ENCODE peak calls at places on chromosome 15, in seven cellular contexts. A is kidney, W is suprapubic skin, D is cardiac fibroblast, V is AG09309, B is progenitor cell of endocrine pancreas, T is endothelial cell. G is an unnamed sample.
A peak's percentile ranks its signal among the peaks of the same experiment; 100 is the strongest.

GRCh38 chr15:97993310-97993738 is 32.8 kb downstream of the ARRDC4 start:
- DNase-seq in A (no peak), W (no peak), D (peak; percentile 2), V (no peak), B (no peak), T (no peak), G (no peak)

GRCh38 chr15:92807971-92808571 is 92.1 kb upstream of the CHD2 start:
- DNase-seq in A (no peak), W (peak; percentile 69), D (peak; percentile 34), V (no peak), B (no peak), T (no peak), G (peak; percentile 66)

GRCh38 chr15:59691194-59691805 is 2.2 kb upstream of the BNIP2 start:
- DNase-seq in A (no peak), W (no peak), D (peak; percentile 74), V (no peak), B (no peak), T (peak; percentile 23), G (peak; percentile 62)

GRCh38 chr15:58665676-58666075 is 83.8 kb downstream of the ADAM10 start:
- DNase-seq in A (no peak), W (no peak), D (no peak), V (no peak), B (no peak), T (no peak), G (peak; percentile 6)

GRCh38 chr15:83515171-83515570 is 68.0 kb downstream of the SH3GL3 start:
- DNase-seq in A (no peak), W (no peak), D (no peak), V (no peak), B (no peak), T (no peak), G (peak; percentile 40)

GRCh38 chr15:65414841-65415621 is 7.7 kb downstream of the IGDCC4 start:
- DNase-seq in A (peak; percentile 47), W (no peak), D (peak; percentile 35), V (no peak), B (no peak), T (peak; percentile 55), G (no peak)

GRCh38 chr15:77455696-77456293 is 35.1 kb downstream of the HMG20A start:
- DNase-seq in A (no peak), W (no peak), D (peak; percentile 82), V (peak; percentile 54), B (no peak), T (no peak), G (no peak)

GRCh38 chr15:94287794-94288246 is 56.5 kb downstream of the MCTP2 start:
- DNase-seq in A (no peak), W (no peak), D (no peak), V (no peak), B (no peak), T (no peak), G (no peak)

GRCh38 chr15:90959028-90959595 is 4.4 kb downstream of the RCCD1 start:
- DNase-seq in A (peak; percentile 11), W (no peak), D (no peak), V (no peak), B (no peak), T (no peak), G (no peak)

GRCh38 chr15:70767668-70768067 is 4.3 kb upstream of the UACA start:
- DNase-seq in A (no peak), W (no peak), D (no peak), V (no peak), B (no peak), T (no peak), G (no peak)

GRCh38 chr15:65032823-65033537 is 3.5 kb upstream of the MTFMT start:
- DNase-seq in A (peak; percentile 81), W (no peak), D (peak; percentile 61), V (peak; percentile 16), B (peak; percentile 49), T (peak; percentile 77), G (peak; percentile 77)

GRCh38 chr15:98728811-98729160 is 80.4 kb downstream of the IGF1R start:
- DNase-seq in A (no peak), W (no peak), D (no peak), V (no peak), B (no peak), T (no peak), G (no peak)

DNA sequence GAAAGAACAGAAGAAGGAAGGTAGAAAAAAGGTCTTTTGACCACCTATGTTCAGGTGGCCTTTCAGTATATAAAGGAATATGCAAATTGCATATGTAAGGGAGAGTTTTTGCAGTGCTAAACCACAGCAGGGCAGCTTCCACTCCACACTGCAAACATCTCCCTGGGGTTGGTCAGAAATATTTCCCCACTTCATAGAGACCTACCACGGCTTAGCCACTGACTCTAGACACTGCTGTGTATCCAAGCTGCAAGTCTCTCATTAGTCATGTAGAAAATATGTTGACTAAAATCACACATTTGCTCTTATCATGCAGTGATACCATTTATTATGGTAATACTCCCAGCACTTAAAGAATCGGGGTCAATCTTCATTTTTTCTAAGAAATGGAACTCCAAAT is 214.9 kb upstream of the NR2F2 start:
- DNase-seq in A (no peak), W (no peak), D (peak; percentile 43), V (peak; percentile 43), B (no peak), T (no peak), G (peak; percentile 30)
- TF ChIP-seq CTCF in A (no peak), W (no peak), D (no peak), V (no peak), B (no peak), T (no peak), G (no peak)

GRCh38 chr15:53586815-53587214 is 172.6 kb downstream of the WDR72 start:
- DNase-seq in A (no peak), W (no peak), D (no peak), V (no peak), B (peak; percentile 39), T (peak; percentile 85), G (peak; percentile 59)
- TF ChIP-seq CTCF in A (no peak), W (no peak), D (no peak), V (no peak), B (peak; percentile 76), T (peak; percentile 85), G (peak; percentile 66)

GRCh38 chr15:32898414-32898813 is 180.6 kb downstream of the GREM1 start:
- DNase-seq in A (no peak), W (no peak), D (no peak), V (no peak), B (no peak), T (no peak), G (no peak)

GRCh38 chr15:32898991-32899613 is 181.3 kb downstream of the GREM1 start:
- DNase-seq in A (no peak), W (no peak), D (no peak), V (no peak), B (no peak), T (no peak), G (no peak)

GRCh38 chr15:32889189-32889588 is 171.4 kb downstream of the GREM1 start:
- DNase-seq in A (no peak), W (no peak), D (no peak), V (no peak), B (no peak), T (no peak), G (no peak)

GRCh38 chr15:32888221-32888761 is 170.5 kb downstream of the GREM1 start:
- DNase-seq in A (no peak), W (no peak), D (no peak), V (peak; percentile 45), B (no peak), T (no peak), G (peak; percentile 48)

GRCh38 chr15:32893412-32893811 is 175.6 kb downstream of the GREM1 start:
- DNase-seq in A (no peak), W (no peak), D (no peak), V (no peak), B (no peak), T (no peak), G (no peak)
- TF ChIP-seq CTCF in A (no peak), W (no peak), D (no peak), V (no peak), B (no peak), T (no peak), G (no peak)

DNA sequence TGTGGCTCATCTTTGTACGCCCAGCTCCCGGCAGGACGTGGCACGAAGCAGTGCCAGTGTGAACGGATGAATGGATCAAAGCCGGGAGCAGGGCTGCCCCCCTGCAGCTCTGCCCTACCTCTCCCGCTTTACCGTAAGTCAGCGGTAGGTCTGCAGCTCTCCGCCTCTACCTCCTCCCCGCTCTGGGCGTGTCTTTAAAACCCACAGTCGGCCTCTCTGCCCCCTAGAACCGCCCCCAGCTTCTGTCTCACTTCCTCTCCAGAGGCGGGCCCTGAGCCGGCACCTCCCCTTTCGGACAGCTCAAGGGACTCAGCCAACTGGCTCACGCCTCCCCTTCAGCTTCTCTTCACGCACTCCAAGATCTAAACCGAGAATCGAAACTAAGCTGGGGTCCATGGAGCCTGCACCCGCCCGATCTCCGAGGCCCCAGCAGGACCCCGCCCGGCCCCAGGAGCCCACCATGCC is at the start of gene PML:
- DNase-seq in A (peak; percentile 98), W (peak; percentile 98), D (peak; percentile 96), V (peak; percentile 68), B (peak; percentile 81), T (peak; percentile 88), G (peak; percentile 96)
- TF ChIP-seq CTCF in A (peak; percentile 4), W (no peak), D (no peak), V (no peak), B (no peak), T (no peak), G (no peak)